ENCODE peak calls at places on chromosomes 5 and 9, in nine cellular contexts. One of them, this sample, is unnamed.

GRCh38 chr9:37775216-37775919 is 9.5 kb downstream of the EXOSC3 start:
- DNase-seq in frontal cortex: no peak
- DNase-seq in non-pigmented ciliary epithelial cell: no peak
- DNase-seq in HCEC 1CT: peak
- DNase-seq in brain microvascular endothelial cell: no peak
- DNase-seq in AG08396: no peak
- DNase-seq in hypothalamus: no peak
- DNase-seq in AG08395: peak
- DNase-seq in choroid plexus epithelial cell: no peak
- DNase-seq in this sample: no peak

GRCh38 chr5:41511241-41511640 is 840 bp upstream of the PLCXD3 start:
- DNase-seq in frontal cortex: no peak
- DNase-seq in non-pigmented ciliary epithelial cell: no peak
- DNase-seq in HCEC 1CT: no peak
- DNase-seq in brain microvascular endothelial cell: no peak
- DNase-seq in AG08396: no peak
- DNase-seq in hypothalamus: no peak
- DNase-seq in AG08395: no peak
- DNase-seq in choroid plexus epithelial cell: no peak
- DNase-seq in this sample: no peak

GRCh38 chr5:150540615-150541396 is 32.9 kb downstream of the NDST1 start:
- DNase-seq in frontal cortex: no peak
- DNase-seq in non-pigmented ciliary epithelial cell: peak
- DNase-seq in HCEC 1CT: peak
- DNase-seq in brain microvascular endothelial cell: peak
- DNase-seq in AG08396: peak
- DNase-seq in hypothalamus: no peak
- DNase-seq in AG08395: peak
- DNase-seq in choroid plexus epithelial cell: peak
- DNase-seq in this sample: no peak

GRCh38 chr5:72109625-72110024 is 2.4 kb downstream of the MAP1B start:
- DNase-seq in frontal cortex: no peak
- DNase-seq in non-pigmented ciliary epithelial cell: no peak
- DNase-seq in HCEC 1CT: no peak
- DNase-seq in brain microvascular endothelial cell: peak
- DNase-seq in AG08396: no peak
- DNase-seq in hypothalamus: no peak
- DNase-seq in AG08395: no peak
- DNase-seq in choroid plexus epithelial cell: no peak
- DNase-seq in this sample: no peak

GRCh38 chr5:103785569-103785968 is 223.0 kb upstream of the NUDT12 start:
- DNase-seq in frontal cortex: no peak
- DNase-seq in non-pigmented ciliary epithelial cell: no peak
- DNase-seq in HCEC 1CT: no peak
- DNase-seq in brain microvascular endothelial cell: peak
- DNase-seq in AG08396: no peak
- DNase-seq in hypothalamus: no peak
- DNase-seq in AG08395: no peak
- DNase-seq in choroid plexus epithelial cell: peak
- DNase-seq in this sample: no peak

GRCh38 chr5:134073404-134073803 is 41.1 kb upstream of the TCF7 start:
- DNase-seq in frontal cortex: no peak
- DNase-seq in non-pigmented ciliary epithelial cell: no peak
- DNase-seq in HCEC 1CT: no peak
- DNase-seq in brain microvascular endothelial cell: peak
- DNase-seq in AG08396: peak
- DNase-seq in hypothalamus: no peak
- DNase-seq in AG08395: peak
- DNase-seq in choroid plexus epithelial cell: no peak
- DNase-seq in this sample: no peak

GRCh38 chr9:136952876-136953770 is 1.1 kb downstream of the LCN12 start:
- DNase-seq in frontal cortex: no peak
- DNase-seq in non-pigmented ciliary epithelial cell: no peak
- DNase-seq in HCEC 1CT: no peak
- DNase-seq in brain microvascular endothelial cell: no peak
- DNase-seq in AG08396: no peak
- DNase-seq in hypothalamus: no peak
- DNase-seq in AG08395: no peak
- DNase-seq in choroid plexus epithelial cell: no peak
- DNase-seq in this sample: no peak

GRCh38 chr5:178234753-178235599 is 2.4 kb upstream of the PHYKPL start:
- DNase-seq in frontal cortex: peak
- DNase-seq in non-pigmented ciliary epithelial cell: no peak
- DNase-seq in HCEC 1CT: peak
- DNase-seq in brain microvascular endothelial cell: peak
- DNase-seq in AG08396: peak
- DNase-seq in hypothalamus: peak
- DNase-seq in AG08395: peak
- DNase-seq in choroid plexus epithelial cell: peak
- DNase-seq in this sample: peak

GRCh38 chr5:159208508-159209437 is 580 bp downstream of the RNF145 start:
- DNase-seq in frontal cortex: peak
- DNase-seq in non-pigmented ciliary epithelial cell: no peak
- DNase-seq in HCEC 1CT: peak
- DNase-seq in brain microvascular endothelial cell: no peak
- DNase-seq in AG08396: peak
- DNase-seq in hypothalamus: no peak
- DNase-seq in AG08395: peak
- DNase-seq in choroid plexus epithelial cell: no peak
- DNase-seq in this sample: peak

GRCh38 chr5:88172847-88173758 is 95.5 kb downstream of the TMEM161B start:
- DNase-seq in frontal cortex: no peak
- DNase-seq in non-pigmented ciliary epithelial cell: no peak
- DNase-seq in HCEC 1CT: no peak
- DNase-seq in brain microvascular endothelial cell: no peak
- DNase-seq in AG08396: no peak
- DNase-seq in hypothalamus: no peak
- DNase-seq in AG08395: no peak
- DNase-seq in choroid plexus epithelial cell: peak
- DNase-seq in this sample: no peak

GRCh38 chr9:133772581-133772980 is 34.4 kb upstream of the SARDH start:
- DNase-seq in frontal cortex: no peak
- DNase-seq in non-pigmented ciliary epithelial cell: no peak
- DNase-seq in HCEC 1CT: no peak
- DNase-seq in brain microvascular endothelial cell: no peak
- DNase-seq in AG08396: no peak
- DNase-seq in hypothalamus: no peak
- DNase-seq in AG08395: no peak
- DNase-seq in choroid plexus epithelial cell: no peak
- DNase-seq in this sample: no peak

GRCh38 chr5:168301593-168302388 is 10.3 kb downstream of the WWC1 start:
- DNase-seq in frontal cortex: no peak
- DNase-seq in non-pigmented ciliary epithelial cell: no peak
- DNase-seq in HCEC 1CT: no peak
- DNase-seq in brain microvascular endothelial cell: no peak
- DNase-seq in AG08396: no peak
- DNase-seq in hypothalamus: no peak
- DNase-seq in AG08395: no peak
- DNase-seq in choroid plexus epithelial cell: no peak
- DNase-seq in this sample: no peak

GRCh38 chr5:14591548-14591947 is 10.0 kb downstream of the OTULINL start:
- DNase-seq in frontal cortex: no peak
- DNase-seq in non-pigmented ciliary epithelial cell: no peak
- DNase-seq in HCEC 1CT: peak
- DNase-seq in brain microvascular endothelial cell: no peak
- DNase-seq in AG08396: peak
- DNase-seq in hypothalamus: no peak
- DNase-seq in AG08395: no peak
- DNase-seq in choroid plexus epithelial cell: peak
- DNase-seq in this sample: no peak

GRCh38 chr5:139390639-139391569 is 1.2 kb upstream of the MZB1 start:
- DNase-seq in frontal cortex: no peak
- DNase-seq in non-pigmented ciliary epithelial cell: no peak
- DNase-seq in HCEC 1CT: no peak
- DNase-seq in brain microvascular endothelial cell: no peak
- DNase-seq in AG08396: peak
- DNase-seq in hypothalamus: no peak
- DNase-seq in AG08395: no peak
- DNase-seq in choroid plexus epithelial cell: no peak
- DNase-seq in this sample: no peak

GRCh38 chr5:129904102-129904666 is at the start of gene CHSY3:
- DNase-seq in frontal cortex: peak
- DNase-seq in non-pigmented ciliary epithelial cell: no peak
- DNase-seq in HCEC 1CT: peak
- DNase-seq in brain microvascular endothelial cell: peak
- DNase-seq in AG08396: peak
- DNase-seq in hypothalamus: peak
- DNase-seq in AG08395: peak
- DNase-seq in choroid plexus epithelial cell: peak
- DNase-seq in this sample: peak

GRCh38 chr9:93960971-93961841 is 6.1 kb upstream of the BARX1 start:
- DNase-seq in frontal cortex: no peak
- DNase-seq in non-pigmented ciliary epithelial cell: no peak
- DNase-seq in HCEC 1CT: no peak
- DNase-seq in brain microvascular endothelial cell: no peak
- DNase-seq in AG08396: no peak
- DNase-seq in hypothalamus: no peak
- DNase-seq in AG08395: no peak
- DNase-seq in choroid plexus epithelial cell: no peak
- DNase-seq in this sample: no peak

GRCh38 chr5:6760636-6761035 is 47.4 kb downstream of the TENT4A start:
- DNase-seq in frontal cortex: no peak
- DNase-seq in non-pigmented ciliary epithelial cell: no peak
- DNase-seq in HCEC 1CT: no peak
- DNase-seq in brain microvascular endothelial cell: no peak
- DNase-seq in AG08396: no peak
- DNase-seq in hypothalamus: no peak
- DNase-seq in AG08395: no peak
- DNase-seq in choroid plexus epithelial cell: no peak
- DNase-seq in this sample: no peak

GRCh38 chr9:134276463-134277245 is 49.6 kb upstream of the RXRA start:
- DNase-seq in frontal cortex: no peak
- DNase-seq in non-pigmented ciliary epithelial cell: no peak
- DNase-seq in HCEC 1CT: no peak
- DNase-seq in brain microvascular endothelial cell: no peak
- DNase-seq in AG08396: no peak
- DNase-seq in hypothalamus: no peak
- DNase-seq in AG08395: no peak
- DNase-seq in choroid plexus epithelial cell: no peak
- DNase-seq in this sample: no peak

GRCh38 chr5:132410451-132411381 is 41.2 kb downstream of the SLC22A5 start:
- DNase-seq in frontal cortex: peak
- DNase-seq in non-pigmented ciliary epithelial cell: no peak
- DNase-seq in HCEC 1CT: peak
- DNase-seq in brain microvascular endothelial cell: peak
- DNase-seq in AG08396: peak
- DNase-seq in hypothalamus: no peak
- DNase-seq in AG08395: peak
- DNase-seq in choroid plexus epithelial cell: peak
- DNase-seq in this sample: peak

GRCh38 chr9:96232539-96233241 is 69.3 kb downstream of the HSD17B3 start:
- DNase-seq in frontal cortex: peak
- DNase-seq in non-pigmented ciliary epithelial cell: no peak
- DNase-seq in HCEC 1CT: peak
- DNase-seq in brain microvascular endothelial cell: peak
- DNase-seq in AG08396: peak
- DNase-seq in hypothalamus: no peak
- DNase-seq in AG08395: peak
- DNase-seq in choroid plexus epithelial cell: peak
- DNase-seq in this sample: peak

GRCh38 chr5:73624888-73625287 is 1.1 kb upstream of the ARHGEF28 start:
- DNase-seq in frontal cortex: no peak
- DNase-seq in non-pigmented ciliary epithelial cell: no peak
- DNase-seq in HCEC 1CT: no peak
- DNase-seq in brain microvascular endothelial cell: no peak
- DNase-seq in AG08396: no peak
- DNase-seq in hypothalamus: no peak
- DNase-seq in AG08395: no peak
- DNase-seq in choroid plexus epithelial cell: no peak
- DNase-seq in this sample: no peak

GRCh38 chr5:122480146-122480545 is 168.1 kb downstream of the SNCAIP start:
- DNase-seq in frontal cortex: no peak
- DNase-seq in non-pigmented ciliary epithelial cell: no peak
- DNase-seq in HCEC 1CT: no peak
- DNase-seq in brain microvascular endothelial cell: no peak
- DNase-seq in AG08396: no peak
- DNase-seq in hypothalamus: no peak
- DNase-seq in AG08395: no peak
- DNase-seq in choroid plexus epithelial cell: no peak
- DNase-seq in this sample: no peak

GRCh38 chr9:23117621-23118020 is 671.0 kb downstream of the DMRTA1 start:
- DNase-seq in frontal cortex: no peak
- DNase-seq in non-pigmented ciliary epithelial cell: peak
- DNase-seq in HCEC 1CT: no peak
- DNase-seq in brain microvascular endothelial cell: peak
- DNase-seq in AG08396: peak
- DNase-seq in hypothalamus: no peak
- DNase-seq in AG08395: no peak
- DNase-seq in choroid plexus epithelial cell: peak
- DNase-seq in this sample: no peak

GRCh38 chr5:135386096-135386495 is 12.9 kb downstream of the MACROH2A1 start:
- DNase-seq in frontal cortex: no peak
- DNase-seq in non-pigmented ciliary epithelial cell: no peak
- DNase-seq in HCEC 1CT: peak
- DNase-seq in brain microvascular endothelial cell: no peak
- DNase-seq in AG08396: no peak
- DNase-seq in hypothalamus: no peak
- DNase-seq in AG08395: peak
- DNase-seq in choroid plexus epithelial cell: no peak
- DNase-seq in this sample: no peak

GRCh38 chr5:141680751-141681201 is 1.3 kb downstream of the ARAP3 start:
- DNase-seq in frontal cortex: no peak
- DNase-seq in non-pigmented ciliary epithelial cell: no peak
- DNase-seq in HCEC 1CT: no peak
- DNase-seq in brain microvascular endothelial cell: peak
- DNase-seq in AG08396: no peak
- DNase-seq in hypothalamus: no peak
- DNase-seq in AG08395: no peak
- DNase-seq in choroid plexus epithelial cell: peak
- DNase-seq in this sample: no peak

GRCh38 chr9:93290495-93291434 is 106.8 kb downstream of the WNK2 start:
- DNase-seq in frontal cortex: no peak
- DNase-seq in non-pigmented ciliary epithelial cell: no peak
- DNase-seq in HCEC 1CT: no peak
- DNase-seq in brain microvascular endothelial cell: no peak
- DNase-seq in AG08396: peak
- DNase-seq in hypothalamus: no peak
- DNase-seq in AG08395: no peak
- DNase-seq in choroid plexus epithelial cell: no peak
- DNase-seq in this sample: peak

GRCh38 chr9:130394814-130395470 is 49.8 kb upstream of the ASS1 start:
- DNase-seq in frontal cortex: no peak
- DNase-seq in non-pigmented ciliary epithelial cell: no peak
- DNase-seq in HCEC 1CT: no peak
- DNase-seq in brain microvascular endothelial cell: no peak
- DNase-seq in AG08396: no peak
- DNase-seq in hypothalamus: no peak
- DNase-seq in AG08395: no peak
- DNase-seq in choroid plexus epithelial cell: no peak
- DNase-seq in this sample: no peak

GRCh38 chr5:180090769-180091546 is 19.4 kb upstream of the RNF130 start:
- DNase-seq in frontal cortex: no peak
- DNase-seq in non-pigmented ciliary epithelial cell: no peak
- DNase-seq in HCEC 1CT: peak
- DNase-seq in brain microvascular endothelial cell: peak
- DNase-seq in AG08396: no peak
- DNase-seq in hypothalamus: no peak
- DNase-seq in AG08395: peak
- DNase-seq in choroid plexus epithelial cell: peak
- DNase-seq in this sample: no peak

GRCh38 chr5:180640765-180641565 is 8.4 kb downstream of the FLT4 start:
- DNase-seq in frontal cortex: no peak
- DNase-seq in non-pigmented ciliary epithelial cell: no peak
- DNase-seq in HCEC 1CT: no peak
- DNase-seq in brain microvascular endothelial cell: no peak
- DNase-seq in AG08396: no peak
- DNase-seq in hypothalamus: no peak
- DNase-seq in AG08395: no peak
- DNase-seq in choroid plexus epithelial cell: no peak
- DNase-seq in this sample: no peak

GRCh38 chr9:106146886-106147285 is 452.5 kb downstream of the TMEM38B start:
- DNase-seq in frontal cortex: no peak
- DNase-seq in non-pigmented ciliary epithelial cell: no peak
- DNase-seq in HCEC 1CT: no peak
- DNase-seq in brain microvascular endothelial cell: no peak
- DNase-seq in AG08396: no peak
- DNase-seq in hypothalamus: no peak
- DNase-seq in AG08395: no peak
- DNase-seq in choroid plexus epithelial cell: no peak
- DNase-seq in this sample: no peak

GRCh38 chr5:137989419-137989818 is 43.5 kb downstream of the FAM13B start:
- DNase-seq in frontal cortex: no peak
- DNase-seq in non-pigmented ciliary epithelial cell: no peak
- DNase-seq in HCEC 1CT: no peak
- DNase-seq in brain microvascular endothelial cell: no peak
- DNase-seq in AG08396: no peak
- DNase-seq in hypothalamus: no peak
- DNase-seq in AG08395: no peak
- DNase-seq in choroid plexus epithelial cell: no peak
- DNase-seq in this sample: no peak

This sample was measured in germinal center.